ENCODE peak calls at places on chromosomes 1 and 21, in four cellular contexts. One of them, this sample, is unnamed.

GRCh38 chr1:185776521-185776920 is 42.3 kb downstream of the HMCN1 start:
- DNase-seq in stomach: no peak
- DNase-seq in body of pancreas: no peak
- DNase-seq in adrenal gland: no peak
- DNase-seq in this sample: no peak

GRCh38 chr1:157505481-157506272 is 46.6 kb downstream of the FCRL5 start:
- DNase-seq in stomach: peak; percentile 59
- DNase-seq in body of pancreas: peak; percentile 53
- DNase-seq in adrenal gland: peak; percentile 28
- DNase-seq in this sample: no peak

GRCh38 chr21:16195896-16196443 is 466.2 kb downstream of the USP25 start:
- DNase-seq in stomach: no peak
- DNase-seq in body of pancreas: no peak
- DNase-seq in adrenal gland: no peak
- DNase-seq in this sample: no peak

GRCh38 chr1:215543806-215544205 is 23.3 kb upstream of the KCTD3 start:
- DNase-seq in stomach: no peak
- DNase-seq in body of pancreas: no peak
- DNase-seq in adrenal gland: no peak
- DNase-seq in this sample: no peak

GRCh38 chr21:44871576-44872265 is 1.8 kb downstream of the PTTG1IP start:
- DNase-seq in stomach: peak; percentile 68
- DNase-seq in body of pancreas: no peak
- DNase-seq in adrenal gland: no peak
- DNase-seq in this sample: no peak

GRCh38 chr1:201282931-201283829 is at the start of gene PKP1:
- DNase-seq in stomach: peak; percentile 49
- DNase-seq in body of pancreas: peak; percentile 29
- DNase-seq in adrenal gland: no peak
- DNase-seq in this sample: no peak

GRCh38 chr1:100164702-100165101 is 13.4 kb downstream of the LRRC39 start:
- DNase-seq in stomach: no peak
- DNase-seq in body of pancreas: no peak
- DNase-seq in adrenal gland: no peak
- DNase-seq in this sample: no peak

GRCh38 chr21:45405819-45406762 is 1.1 kb downstream of the COL18A1 start:
- DNase-seq in stomach: no peak
- DNase-seq in body of pancreas: peak; percentile 40
- DNase-seq in adrenal gland: peak; percentile 47
- DNase-seq in this sample: no peak

GRCh38 chr1:111032295-111032897 is 68.7 kb upstream of the LRIF1 start:
- DNase-seq in stomach: no peak
- DNase-seq in body of pancreas: no peak
- DNase-seq in adrenal gland: peak; percentile 22
- DNase-seq in this sample: no peak

GRCh38 chr1:24981632-24982007 is 51.5 kb upstream of the RUNX3 start:
- DNase-seq in stomach: no peak
- DNase-seq in body of pancreas: no peak
- DNase-seq in adrenal gland: no peak
- DNase-seq in this sample: no peak

GRCh38 chr1:227305894-227306626 is 12.2 kb downstream of the CDC42BPA start:
- DNase-seq in stomach: no peak
- DNase-seq in body of pancreas: no peak
- DNase-seq in adrenal gland: no peak
- DNase-seq in this sample: no peak

GRCh38 chr1:92834617-92835016 is 2.8 kb downstream of the RPL5 start:
- DNase-seq in stomach: no peak
- DNase-seq in body of pancreas: no peak
- DNase-seq in adrenal gland: no peak
- DNase-seq in this sample: no peak

GRCh38 chr1:29471487-29472313 is 235.4 kb downstream of the PTPRU start:
- DNase-seq in stomach: peak; percentile 19
- DNase-seq in body of pancreas: no peak
- DNase-seq in adrenal gland: no peak
- DNase-seq in this sample: no peak

GRCh38 chr21:15441060-15441493 is 288.7 kb upstream of the USP25 start:
- DNase-seq in stomach: no peak
- DNase-seq in body of pancreas: no peak
- DNase-seq in adrenal gland: no peak
- DNase-seq in this sample: no peak

GRCh38 chr1:56852478-56852877 is 2.1 kb upstream of the C8A start:
- DNase-seq in stomach: no peak
- DNase-seq in body of pancreas: no peak
- DNase-seq in adrenal gland: no peak
- DNase-seq in this sample: no peak

GRCh38 chr1:38990401-38990745 is 703 bp upstream of the AKIRIN1 start:
- DNase-seq in stomach: no peak
- DNase-seq in body of pancreas: no peak
- DNase-seq in adrenal gland: no peak
- DNase-seq in this sample: no peak

DNA sequence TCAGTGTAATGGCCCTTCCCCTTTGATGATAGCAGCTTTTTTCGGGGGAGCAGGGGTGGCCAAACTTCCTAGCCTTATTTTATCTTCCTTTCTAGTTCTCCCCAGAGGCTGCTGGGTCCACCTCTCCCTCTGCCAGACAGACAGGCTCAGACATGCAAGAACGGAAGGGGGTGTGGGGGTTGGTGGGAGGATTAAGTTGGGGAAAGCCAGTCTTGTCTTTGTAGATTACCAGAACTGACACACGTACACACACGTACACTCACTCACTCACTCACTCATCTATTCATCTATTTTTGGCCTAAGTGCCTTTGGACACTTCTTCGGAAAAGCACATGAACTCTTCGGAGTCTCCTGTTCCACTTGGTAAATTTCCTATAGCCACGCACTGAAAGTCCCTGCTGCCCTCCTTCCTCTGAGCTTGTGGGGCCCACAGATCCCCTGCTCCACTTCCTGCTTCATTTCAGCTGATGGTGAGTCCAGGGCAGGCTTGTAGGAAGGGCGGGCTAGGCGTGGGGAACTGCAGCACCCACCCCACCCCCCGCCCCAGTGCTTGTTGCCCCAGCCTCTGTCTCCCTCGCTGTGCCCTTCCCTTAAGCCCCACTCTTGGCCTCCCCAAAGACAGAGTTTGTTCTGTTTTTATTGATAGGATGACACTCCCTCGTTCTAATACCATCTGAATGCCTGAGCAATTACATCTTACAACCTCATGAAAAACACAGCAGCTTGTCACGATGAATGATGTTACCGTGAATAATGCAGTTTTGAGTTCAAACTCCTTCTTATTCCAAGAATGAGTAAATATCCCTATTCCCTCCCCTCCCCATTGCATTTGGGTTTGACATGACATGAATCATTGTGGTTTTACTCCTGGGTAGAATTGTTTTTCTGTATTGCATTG is 60.7 kb upstream of the ATP5PO start:
- DNase-seq in stomach: no peak
- DNase-seq in body of pancreas: no peak
- DNase-seq in adrenal gland: no peak
- DNase-seq in this sample: no peak
- TF ChIP-seq POLR2A in stomach: no peak
- TF ChIP-seq POLR2A in body of pancreas: no peak
- TF ChIP-seq POLR2A in adrenal gland: no peak
- TF ChIP-seq POLR2A in this sample: no peak

DNA sequence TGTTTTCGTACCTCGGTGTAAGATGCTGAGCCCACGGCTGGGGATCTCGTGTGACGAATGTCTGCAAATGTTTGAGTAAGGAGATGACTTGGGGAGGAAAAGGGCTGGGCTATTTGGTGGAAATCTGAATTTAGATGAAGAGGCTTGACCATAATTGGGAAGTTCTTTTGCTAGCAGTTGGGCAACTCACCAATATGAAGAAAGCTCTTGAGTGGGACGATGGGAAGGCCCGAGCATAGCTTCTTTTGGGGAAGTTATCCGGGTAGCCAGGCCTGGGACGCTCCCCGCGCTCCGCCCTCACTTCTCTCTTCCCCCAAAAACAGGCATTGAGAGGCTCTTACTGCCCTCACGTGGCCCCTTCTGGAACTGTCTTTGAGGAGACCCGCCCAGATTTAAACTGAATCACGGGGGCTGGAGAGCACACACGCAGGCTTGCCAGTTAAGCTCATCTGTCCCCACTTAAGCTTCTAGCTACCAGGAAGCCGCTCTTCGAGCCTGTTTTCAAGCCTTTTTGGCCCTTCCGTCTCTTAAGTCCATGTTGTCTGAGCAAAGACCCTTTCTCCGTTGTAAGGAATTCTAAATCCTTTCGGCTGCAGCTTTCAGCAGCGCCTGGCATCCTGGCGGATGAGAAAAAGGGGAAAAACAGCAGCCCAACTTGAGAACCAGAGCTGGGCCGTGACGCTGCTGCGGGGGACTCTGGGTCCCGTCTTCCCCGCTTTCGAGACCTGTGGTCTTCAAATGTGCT is 93.1 kb downstream of the NID1 start:
- DNase-seq in stomach: peak; percentile 88
- DNase-seq in body of pancreas: peak; percentile 74
- DNase-seq in adrenal gland: peak; percentile 90
- DNase-seq in this sample: peak; percentile 58
- H3K4me3 ChIP-seq in stomach: peak overlapping the region; percentile 48
- H3K4me3 ChIP-seq in body of pancreas: no peak overlapping the region
- H3K4me3 ChIP-seq in adrenal gland: no peak overlapping the region
- H3K4me3 ChIP-seq in this sample: peak overlapping the region; percentile 14

GRCh38 chr1:18146886-18147285 is 39.3 kb downstream of the IGSF21 start:
- DNase-seq in stomach: no peak
- DNase-seq in body of pancreas: no peak
- DNase-seq in adrenal gland: no peak
- DNase-seq in this sample: no peak

GRCh38 chr1:18151436-18151835 is 43.8 kb downstream of the IGSF21 start:
- DNase-seq in stomach: no peak
- DNase-seq in body of pancreas: no peak
- DNase-seq in adrenal gland: no peak
- DNase-seq in this sample: no peak

GRCh38 chr1:18147672-18148071 is 40.1 kb downstream of the IGSF21 start:
- DNase-seq in stomach: no peak
- DNase-seq in body of pancreas: no peak
- DNase-seq in adrenal gland: no peak
- DNase-seq in this sample: no peak

GRCh38 chr1:18145851-18146618 is 38.4 kb downstream of the IGSF21 start:
- DNase-seq in stomach: no peak
- DNase-seq in body of pancreas: no peak
- DNase-seq in adrenal gland: peak; percentile 73
- DNase-seq in this sample: no peak

DNA sequence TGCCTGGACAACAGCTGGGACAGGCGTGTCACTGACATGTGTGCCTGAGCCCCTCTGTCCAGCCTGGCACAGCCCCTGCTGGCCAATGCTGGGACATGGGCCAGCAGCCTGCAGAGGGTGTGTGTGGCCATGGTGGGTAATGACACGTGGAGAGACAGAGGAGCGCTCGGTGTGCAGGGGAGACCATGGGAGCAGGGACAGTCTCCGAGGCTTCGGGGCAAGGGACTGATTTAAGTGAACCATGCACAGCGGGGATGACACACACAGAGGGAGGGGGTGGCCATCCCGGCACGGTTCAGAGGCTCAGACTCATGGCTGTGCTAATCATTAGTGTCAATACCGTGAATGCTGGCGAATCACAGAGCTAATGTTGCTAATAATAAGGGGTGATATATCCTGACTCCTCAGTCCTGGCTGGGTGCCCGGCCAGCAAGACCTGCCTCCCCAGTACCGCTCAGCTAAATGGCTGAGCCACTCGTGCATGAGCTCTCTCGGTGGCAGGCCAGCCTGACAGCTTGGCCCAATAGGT is 41.6 kb downstream of the IGSF21 start:
- DNase-seq in stomach: no peak
- DNase-seq in body of pancreas: no peak
- DNase-seq in adrenal gland: no peak
- DNase-seq in this sample: no peak
- TF ChIP-seq CTCF in stomach: no peak
- TF ChIP-seq CTCF in body of pancreas: no peak
- TF ChIP-seq CTCF in adrenal gland: peak; percentile 37
- TF ChIP-seq CTCF in this sample: no peak

GRCh38 chr1:202553560-202554038 is 156.7 kb downstream of the SYT2 start:
- DNase-seq in stomach: no peak
- DNase-seq in body of pancreas: peak; percentile 16
- DNase-seq in adrenal gland: no peak
- DNase-seq in this sample: no peak
- TF ChIP-seq POLR2A in stomach: no peak
- TF ChIP-seq POLR2A in body of pancreas: no peak
- TF ChIP-seq POLR2A in adrenal gland: no peak
- TF ChIP-seq POLR2A in this sample: no peak

This sample was measured in esophagus squamous epithelium.